ENCODE peak calls at places on chromosomes 2 and 18, in nine cellular contexts. Q, K, Y, W, N, J, T, B and M are unnamed samples.

GRCh38 chr2:70354264-70354949 is 52.5 kb upstream of the FAM136A start:
- DNase-seq in J (no peak), W (no peak), K (no peak), Q (no peak), T (no peak), N (no peak), B (no peak), Y (no peak), M (no peak)

GRCh38 chr18:36620801-36621200 is 208.0 kb downstream of the TPGS2 start:
- DNase-seq in T (no peak), N (no peak), B (no peak), W (no peak), J (no peak), Y (no peak), K (no peak), Q (no peak), M (no peak)

GRCh38 chr2:232485333-232485756 is 2.3 kb downstream of the ECEL1 start:
- DNase-seq in J (no peak), B (no peak), N (no peak), K (no peak), W (peak), T (no peak), Q (no peak), Y (peak), M (no peak)

GRCh38 chr2:131104487-131105155 is 515 bp upstream of the PLEKHB2 start:
- DNase-seq in B (peak), N (peak), T (no peak), J (peak), Q (no peak), K (no peak), Y (peak), W (peak), M (peak)

GRCh38 chr2:27152796-27153464 is 4.1 kb downstream of the TCF23 start:
- DNase-seq in W (no peak), B (no peak), N (no peak), Q (no peak), K (no peak), Y (no peak), J (no peak), T (no peak), M (no peak)

GRCh38 chr18:4352746-4353522 is 102.2 kb downstream of the DLGAP1 start:
- DNase-seq in T (no peak), W (no peak), Q (no peak), N (no peak), Y (no peak), K (no peak), B (no peak), J (no peak), M (no peak)

GRCh38 chr2:9720352-9721093 is 89.7 kb upstream of the YWHAQ start:
- DNase-seq in W (peak), Y (no peak), J (no peak), B (no peak), T (no peak), K (no peak), N (no peak), Q (no peak), M (peak)

GRCh38 chr2:29811378-29811777 is 110.0 kb downstream of the ALK start:
- DNase-seq in T (no peak), B (no peak), J (no peak), K (no peak), Q (no peak), N (no peak), W (no peak), Y (no peak), M (no peak)

DNA sequence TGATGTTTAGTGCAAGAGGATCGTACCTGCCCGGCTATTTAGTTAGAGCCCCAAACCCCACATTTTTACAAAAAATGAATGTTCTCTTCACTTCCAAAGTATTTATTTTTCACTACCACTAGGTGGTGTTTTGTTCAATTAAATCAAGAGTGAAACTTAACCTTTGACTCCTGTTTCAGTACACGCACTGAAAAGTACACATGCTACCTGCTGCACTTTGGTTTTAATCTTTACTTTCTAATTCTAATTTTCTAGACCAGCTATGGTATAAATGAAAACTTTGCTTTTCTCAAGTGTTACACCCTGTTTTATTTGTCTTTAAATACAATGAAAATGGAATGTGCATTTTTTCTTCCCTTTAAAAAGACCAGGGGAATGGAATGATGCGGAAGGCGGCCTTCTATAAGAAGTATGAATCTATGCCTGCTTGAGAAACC is 31.4 kb upstream of the CHN1 start:
- DNase-seq in W (no peak), K (no peak), N (no peak), B (no peak), Q (no peak), T (no peak), J (no peak), Y (no peak), M (no peak)
- TF ChIP-seq CTCF in W (peak), K (peak), N (peak), B (no peak), Q (peak), T (peak), J (peak), Y (peak), M (peak)

GRCh38 chr2:120289221-120289906 is 36.7 kb downstream of the RALB start:
- DNase-seq in J (no peak), T (no peak), B (no peak), N (no peak), Q (peak), W (no peak), K (no peak), Y (no peak), M (no peak)
- TF ChIP-seq CTCF in J (no peak), T (no peak), B (no peak), N (no peak), Q (no peak), W (peak), K (no peak), Y (no peak), M (no peak)

GRCh38 chr18:9405130-9405529 is 70.2 kb upstream of the RALBP1 start:
- DNase-seq in B (no peak), W (no peak), N (no peak), J (no peak), K (no peak), Q (no peak), T (no peak), Y (no peak), M (no peak)

GRCh38 chr18:9405977-9406376 is 69.3 kb upstream of the RALBP1 start:
- DNase-seq in N (no peak), T (no peak), J (no peak), K (no peak), W (no peak), B (no peak), Y (no peak), Q (no peak), M (no peak)

GRCh38 chr18:9401166-9401565 is 66.6 kb downstream of the TWSG1 start:
- DNase-seq in Q (no peak), Y (no peak), W (no peak), B (no peak), T (no peak), N (no peak), K (no peak), J (no peak), M (no peak)

GRCh38 chr18:9404565-9405060 is 70.0 kb downstream of the TWSG1 start:
- DNase-seq in Y (no peak), T (no peak), J (no peak), B (no peak), K (no peak), Q (no peak), W (no peak), N (peak), M (no peak)

GRCh38 chr18:9403795-9404564 is 69.4 kb downstream of the TWSG1 start:
- DNase-seq in W (peak), T (peak), K (peak), J (no peak), B (no peak), Y (no peak), Q (no peak), N (no peak), M (no peak)
- TF ChIP-seq CTCF in W (peak), T (peak), K (no peak), J (no peak), B (no peak), Y (no peak), Q (no peak), N (no peak), M (no peak)

GRCh38 chr18:13532406-13533075 is 193.8 kb downstream of the FAM210A start:
- DNase-seq in B (no peak), W (no peak), J (no peak), Y (no peak), K (no peak), N (no peak), T (no peak), Q (no peak), M (no peak)
- TF ChIP-seq CTCF in B (no peak), W (no peak), J (no peak), Y (no peak), K (no peak), N (no peak), T (no peak), Q (no peak), M (no peak)

GRCh38 chr18:13139885-13140450 is 78.6 kb upstream of the LDLRAD4 start:
- DNase-seq in N (no peak), B (peak), Y (no peak), J (no peak), K (no peak), T (no peak), Q (no peak), W (peak), M (no peak)
- TF ChIP-seq CTCF in N (no peak), B (no peak), Y (no peak), J (no peak), K (no peak), T (no peak), Q (no peak), W (peak), M (no peak)

GRCh38 chr2:55054076-55054475 is 3.8 kb upstream of the RTN4 start:
- DNase-seq in J (no peak), W (no peak), K (no peak), N (no peak), Q (no peak), Y (no peak), T (no peak), B (no peak), M (no peak)

GRCh38 chr2:55050133-55050994 is at the start of gene RTN4:
- DNase-seq in K (peak), N (peak), T (peak), Q (peak), J (peak), W (peak), B (peak), Y (peak), M (peak)

GRCh38 chr2:55051026-55051866 is 995 bp upstream of the RTN4 start:
- DNase-seq in B (peak), J (peak), T (no peak), Q (peak), K (peak), W (no peak), Y (no peak), N (peak), M (no peak)

GRCh38 chr2:55054476-55054875 is 4.2 kb upstream of the RTN4 start:
- DNase-seq in W (no peak), B (no peak), Q (no peak), T (no peak), J (no peak), K (no peak), N (no peak), Y (no peak), M (no peak)

DNA sequence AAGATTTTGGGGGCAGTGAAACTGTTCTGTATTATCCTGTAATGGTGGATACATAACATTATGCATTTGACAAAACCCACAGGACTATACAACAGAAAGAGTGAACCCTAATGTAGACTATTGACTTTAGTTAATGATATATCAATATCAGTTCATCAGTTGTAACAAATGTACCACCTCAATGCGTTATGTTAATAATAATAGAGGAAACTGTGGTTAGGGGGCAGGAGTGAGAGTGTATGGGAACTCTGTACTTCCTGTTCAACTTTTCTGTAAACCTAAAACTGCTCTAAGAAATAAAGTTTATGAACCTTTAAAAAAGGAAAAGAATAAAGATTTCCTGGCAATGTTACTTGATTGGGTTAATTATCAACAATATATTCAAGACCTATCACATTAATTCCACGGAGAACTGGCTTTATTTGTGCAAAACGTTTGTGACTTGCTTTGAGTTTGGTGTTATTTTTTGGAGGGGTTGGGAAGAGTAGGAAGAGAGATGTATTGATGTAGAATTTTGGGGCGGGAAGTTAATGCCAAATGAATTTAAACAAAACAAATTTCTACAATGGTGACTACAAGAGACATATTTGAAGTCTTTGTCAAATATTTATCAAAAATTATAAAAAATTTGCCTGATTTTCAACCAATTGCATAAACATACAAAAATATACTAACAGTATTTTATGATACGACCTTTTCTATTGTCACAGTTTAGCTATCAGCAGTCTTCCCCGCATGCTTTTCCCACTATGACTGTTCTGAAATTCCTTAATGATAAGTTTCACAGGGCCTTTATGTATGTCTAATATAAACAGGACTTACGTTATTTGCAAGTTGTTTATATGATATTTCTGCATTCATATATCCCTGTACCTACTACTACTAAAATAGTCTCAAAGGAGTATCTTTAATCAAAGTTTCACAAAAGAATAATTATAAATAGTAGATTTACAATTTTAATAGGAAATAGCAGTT is 2.1 kb upstream of the RTN4 start:
- DNase-seq in B (no peak), Q (no peak), J (no peak), T (no peak), K (no peak), N (no peak), Y (no peak), W (no peak), M (no peak)
- TF ChIP-seq CTCF in B (no peak), Q (no peak), J (no peak), T (no peak), K (no peak), N (no peak), Y (no peak), W (no peak), M (no peak)